ENCODE peak calls at places on chromosomes 3 and 15, in eight cellular contexts. One of them, this sample, is unnamed.

GRCh38 chr3:38998086-38998485 is 53.7 kb downstream of the SCN11A start:
- DNase-seq in stomach: no peak
- DNase-seq in heart left ventricle: no peak
- DNase-seq in A549: no peak
- DNase-seq in IMR-90: peak
- DNase-seq in HCT116: no peak
- DNase-seq in H1: no peak
- DNase-seq in body of pancreas: no peak
- DNase-seq in this sample: no peak

GRCh38 chr15:74663303-74664027 is 32.4 kb downstream of the EDC3 start:
- DNase-seq in stomach: no peak
- DNase-seq in heart left ventricle: no peak
- DNase-seq in A549: no peak
- DNase-seq in IMR-90: no peak
- DNase-seq in HCT116: no peak
- DNase-seq in H1: no peak
- DNase-seq in body of pancreas: no peak
- DNase-seq in this sample: no peak

GRCh38 chr3:138187296-138188012 is at the start of gene ARMC8:
- DNase-seq in stomach: peak
- DNase-seq in heart left ventricle: peak
- DNase-seq in A549: peak
- DNase-seq in IMR-90: no peak
- DNase-seq in HCT116: peak
- DNase-seq in H1: peak
- DNase-seq in body of pancreas: peak
- DNase-seq in this sample: peak

GRCh38 chr15:80854104-80854503 is 74.9 kb downstream of the CEMIP start:
- DNase-seq in stomach: no peak
- DNase-seq in heart left ventricle: no peak
- DNase-seq in A549: no peak
- DNase-seq in IMR-90: no peak
- DNase-seq in HCT116: no peak
- DNase-seq in H1: no peak
- DNase-seq in body of pancreas: no peak
- DNase-seq in this sample: peak

GRCh38 chr3:50269977-50270413 is 1.0 kb downstream of the SEMA3B start:
- DNase-seq in stomach: no peak
- DNase-seq in heart left ventricle: no peak
- DNase-seq in A549: peak
- DNase-seq in IMR-90: peak
- DNase-seq in HCT116: no peak
- DNase-seq in H1: no peak
- DNase-seq in body of pancreas: no peak
- DNase-seq in this sample: no peak

GRCh38 chr3:157542711-157543485 is 39.7 kb upstream of the VEPH1 start:
- DNase-seq in stomach: peak
- DNase-seq in heart left ventricle: peak
- DNase-seq in A549: peak
- DNase-seq in IMR-90: peak
- DNase-seq in HCT116: no peak
- DNase-seq in H1: peak
- DNase-seq in body of pancreas: peak
- DNase-seq in this sample: peak

GRCh38 chr15:25859838-25860645 is 3.1 kb downstream of the ATP10A start:
- DNase-seq in stomach: peak
- DNase-seq in heart left ventricle: no peak
- DNase-seq in A549: no peak
- DNase-seq in IMR-90: no peak
- DNase-seq in HCT116: no peak
- DNase-seq in H1: no peak
- DNase-seq in body of pancreas: peak
- DNase-seq in this sample: no peak

GRCh38 chr3:16464499-16465150 is 48.9 kb downstream of the RFTN1 start:
- DNase-seq in stomach: no peak
- DNase-seq in heart left ventricle: no peak
- DNase-seq in A549: no peak
- DNase-seq in IMR-90: peak
- DNase-seq in HCT116: no peak
- DNase-seq in H1: no peak
- DNase-seq in body of pancreas: no peak
- DNase-seq in this sample: no peak

GRCh38 chr3:107421170-107421792 is 44.0 kb downstream of the CCDC54 start:
- DNase-seq in stomach: no peak
- DNase-seq in heart left ventricle: no peak
- DNase-seq in A549: no peak
- DNase-seq in IMR-90: peak
- DNase-seq in HCT116: peak
- DNase-seq in H1: no peak
- DNase-seq in body of pancreas: no peak
- DNase-seq in this sample: no peak

GRCh38 chr15:84981054-84981710 is 474 bp upstream of the PDE8A start:
- DNase-seq in stomach: peak
- DNase-seq in heart left ventricle: peak
- DNase-seq in A549: peak
- DNase-seq in IMR-90: peak
- DNase-seq in HCT116: peak
- DNase-seq in H1: peak
- DNase-seq in body of pancreas: peak
- DNase-seq in this sample: peak

GRCh38 chr15:84979651-84980050 is 2.0 kb upstream of the PDE8A start:
- DNase-seq in stomach: no peak
- DNase-seq in heart left ventricle: no peak
- DNase-seq in A549: no peak
- DNase-seq in IMR-90: no peak
- DNase-seq in HCT116: no peak
- DNase-seq in H1: peak
- DNase-seq in body of pancreas: peak
- DNase-seq in this sample: no peak

GRCh38 chr15:84982301-84982920 is 755 bp downstream of the PDE8A start:
- DNase-seq in stomach: peak
- DNase-seq in heart left ventricle: peak
- DNase-seq in A549: no peak
- DNase-seq in IMR-90: peak
- DNase-seq in HCT116: no peak
- DNase-seq in H1: no peak
- DNase-seq in body of pancreas: peak
- DNase-seq in this sample: peak

GRCh38 chr15:84981711-84982300 is at the start of gene PDE8A:
- DNase-seq in stomach: peak
- DNase-seq in heart left ventricle: peak
- DNase-seq in A549: peak
- DNase-seq in IMR-90: peak
- DNase-seq in HCT116: no peak
- DNase-seq in H1: peak
- DNase-seq in body of pancreas: peak
- DNase-seq in this sample: peak

GRCh38 chr15:84980196-84981053 is 1.2 kb upstream of the PDE8A start:
- DNase-seq in stomach: peak
- DNase-seq in heart left ventricle: peak
- DNase-seq in A549: peak
- DNase-seq in IMR-90: peak
- DNase-seq in HCT116: peak
- DNase-seq in H1: peak
- DNase-seq in body of pancreas: peak
- DNase-seq in this sample: peak
- TF ChIP-seq POLR2A in stomach: no peak
- TF ChIP-seq POLR2A in heart left ventricle: no peak
- TF ChIP-seq POLR2A in A549: peak
- TF ChIP-seq POLR2A in IMR-90: peak
- TF ChIP-seq POLR2A in HCT116: peak
- TF ChIP-seq POLR2A in H1: peak
- TF ChIP-seq POLR2A in body of pancreas: peak
- TF ChIP-seq POLR2A in this sample: no peak

DNA sequence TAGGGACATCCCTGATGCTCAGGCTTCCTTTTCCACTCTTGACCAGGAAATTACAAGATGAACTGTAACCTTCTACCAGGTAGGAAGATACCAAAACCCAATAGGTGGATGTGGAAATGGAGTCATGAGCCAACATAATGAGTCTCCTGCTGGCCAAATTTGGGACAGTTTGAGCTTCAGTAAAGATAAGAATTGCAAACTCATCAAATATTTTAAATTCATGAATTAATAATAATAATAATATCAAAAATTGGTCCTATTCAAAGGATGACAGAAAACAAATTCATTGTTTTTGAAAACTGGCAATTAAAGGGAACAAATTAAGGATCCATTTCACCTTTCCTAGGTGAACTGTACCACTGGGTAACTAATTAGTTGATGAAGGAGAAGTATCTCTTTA is 309.7 kb downstream of the NEK10 start:
- DNase-seq in stomach: no peak
- DNase-seq in heart left ventricle: no peak
- DNase-seq in A549: no peak
- DNase-seq in IMR-90: no peak
- DNase-seq in HCT116: no peak
- DNase-seq in H1: no peak
- DNase-seq in body of pancreas: no peak
- DNase-seq in this sample: no peak
- TF ChIP-seq CTCF in stomach: no peak
- TF ChIP-seq CTCF in heart left ventricle: no peak
- TF ChIP-seq CTCF in A549: no peak
- TF ChIP-seq CTCF in IMR-90: no peak
- TF ChIP-seq CTCF in HCT116: no peak
- TF ChIP-seq CTCF in H1: no peak
- TF ChIP-seq CTCF in body of pancreas: no peak
- TF ChIP-seq CTCF in this sample: no peak

DNA sequence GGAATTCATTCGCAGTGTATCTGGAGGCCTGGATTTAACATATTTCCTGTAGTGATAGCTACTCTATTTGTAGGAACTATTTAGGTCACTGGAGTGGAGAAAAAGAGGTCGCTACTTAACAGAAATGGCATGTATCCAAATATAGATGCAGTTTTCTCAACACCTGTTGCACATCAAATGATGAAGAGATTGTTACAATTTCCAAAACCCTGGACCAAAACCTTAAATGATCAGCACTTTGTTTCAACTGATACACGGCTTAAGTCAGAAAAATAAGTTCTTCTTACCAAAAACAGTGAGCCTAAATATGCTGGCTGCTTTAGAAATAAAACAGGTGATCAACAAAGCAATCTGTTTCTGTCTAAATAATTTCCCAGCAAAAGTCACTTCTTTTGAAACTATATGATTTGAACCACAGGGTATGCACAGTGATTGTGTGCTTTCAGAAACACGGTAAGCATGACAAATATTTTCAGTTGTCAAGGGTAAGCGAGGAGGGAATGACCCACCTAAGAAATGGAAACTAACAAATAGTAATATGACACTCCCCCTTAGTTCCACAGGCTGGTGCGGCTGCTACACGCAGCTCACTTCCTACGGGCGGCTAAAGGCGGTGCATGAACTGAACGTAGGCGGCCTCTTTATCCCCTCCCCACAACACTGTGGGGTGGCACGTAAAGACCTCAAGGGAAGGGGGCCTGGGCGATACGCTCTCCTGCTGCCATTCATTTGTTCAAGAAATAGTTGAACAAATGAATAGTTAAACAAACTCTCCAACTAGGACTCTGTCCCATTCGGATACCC is 1.1 kb downstream of the EHD4 start:
- DNase-seq in stomach: peak
- DNase-seq in heart left ventricle: peak
- DNase-seq in A549: peak
- DNase-seq in IMR-90: peak
- DNase-seq in HCT116: peak
- DNase-seq in H1: no peak
- DNase-seq in body of pancreas: peak
- DNase-seq in this sample: no peak
- TF ChIP-seq POLR2A in stomach: no peak
- TF ChIP-seq POLR2A in heart left ventricle: no peak
- TF ChIP-seq POLR2A in A549: no peak
- TF ChIP-seq POLR2A in IMR-90: no peak
- TF ChIP-seq POLR2A in HCT116: no peak
- TF ChIP-seq POLR2A in H1: no peak
- TF ChIP-seq POLR2A in body of pancreas: peak
- TF ChIP-seq POLR2A in this sample: no peak

DNA sequence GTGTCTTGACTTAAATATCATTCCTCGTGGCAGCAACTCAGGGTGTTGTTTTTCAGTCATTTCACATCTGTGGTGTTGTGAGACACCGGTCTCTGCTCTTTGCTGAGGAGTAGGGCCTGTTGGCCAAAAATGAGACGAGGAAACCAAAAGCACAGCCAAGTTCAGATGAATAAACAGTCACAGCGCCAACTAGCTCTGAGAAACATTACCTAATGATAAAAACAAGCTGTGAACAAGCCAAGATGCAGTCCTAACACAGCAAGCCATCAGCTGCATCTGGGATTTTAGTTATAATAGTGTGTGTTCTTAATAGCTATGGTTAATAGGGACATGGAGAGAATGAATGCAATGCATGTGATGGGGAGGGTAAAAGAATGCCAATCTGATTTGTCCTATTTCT is 843.4 kb upstream of the DPPA4 start:
- DNase-seq in stomach: no peak
- DNase-seq in heart left ventricle: peak
- DNase-seq in A549: no peak
- DNase-seq in IMR-90: peak
- DNase-seq in HCT116: no peak
- DNase-seq in H1: no peak
- DNase-seq in body of pancreas: peak
- DNase-seq in this sample: peak
- TF ChIP-seq CTCF in stomach: no peak
- TF ChIP-seq CTCF in heart left ventricle: no peak
- TF ChIP-seq CTCF in A549: no peak
- TF ChIP-seq CTCF in IMR-90: no peak
- TF ChIP-seq CTCF in HCT116: no peak
- TF ChIP-seq CTCF in H1: no peak
- TF ChIP-seq CTCF in body of pancreas: no peak
- TF ChIP-seq CTCF in this sample: no peak

This sample was measured in lower leg skin.